ENCODE peak calls at places on chromosomes 11 and 22, in four cellular contexts. X is fibroblast of the aortic adventitia, C is Calu3, T is nephron progenitor cell. V is an unnamed sample.

GRCh38 chr11:33802414-33802950 is 28.2 kb upstream of the FBXO3 start:
- DNase-seq in X (peak; percentile 88), C (peak; percentile 47), T (peak; percentile 71), V (peak; percentile 63)

GRCh38 chr11:110883266-110883665 is 171.0 kb upstream of the ARHGAP20 start:
- DNase-seq in X (peak; percentile 89), C (no peak), T (no peak), V (no peak)

GRCh38 chr11:115925568-115925904 is 421.3 kb upstream of the CADM1 start:
- DNase-seq in X (no peak), C (no peak), T (no peak), V (no peak)

GRCh38 chr11:118145285-118146227 is 7.1 kb downstream of the SCN4B start:
- DNase-seq in X (peak; percentile 60), C (peak; percentile 91), T (peak; percentile 93), V (peak; percentile 32)

GRCh38 chr22:28029962-28030361 is 110.9 kb upstream of the PITPNB start:
- DNase-seq in X (no peak), C (no peak), T (no peak), V (no peak)

GRCh38 chr22:29313126-29314071 is 2.1 kb downstream of the RASL10A start:
- DNase-seq in X (peak; percentile 39), C (no peak), T (no peak), V (no peak)

GRCh38 chr11:128448487-128448886 is 138.9 kb downstream of the ETS1 start:
- DNase-seq in X (peak; percentile 27), C (peak; percentile 84), T (no peak), V (no peak)

GRCh38 chr22:45629469-45630089 is 42.1 kb upstream of the ATXN10 start:
- DNase-seq in X (no peak), C (no peak), T (peak; percentile 30), V (no peak)

GRCh38 chr11:69328231-69328630 is 34.3 kb downstream of the MYEOV start:
- DNase-seq in X (no peak), C (no peak), T (no peak), V (no peak)

GRCh38 chr11:128524172-128524571 is 63.2 kb downstream of the ETS1 start:
- DNase-seq in X (no peak), C (no peak), T (no peak), V (no peak)

GRCh38 chr11:19659529-19659928 is 53.1 kb upstream of the NAV2 start:
- DNase-seq in X (no peak), C (no peak), T (no peak), V (no peak)

GRCh38 chr11:71447791-71448256 is 369 bp downstream of the DHCR7 start:
- DNase-seq in X (no peak), C (peak; percentile 46), T (peak; percentile 81), V (no peak)

GRCh38 chr11:304915-305833 is 2.4 kb upstream of the IFITM2 start:
- DNase-seq in X (peak; percentile 90), C (peak; percentile 59), T (peak; percentile 54), V (no peak)

GRCh38 chr11:81005595-81005994 is 1564.8 kb upstream of the TENM4 start:
- DNase-seq in X (peak; percentile 84), C (no peak), T (no peak), V (no peak)

GRCh38 chr22:25449781-25450317 is 114.6 kb upstream of the GRK3 start:
- DNase-seq in X (peak; percentile 16), C (no peak), T (no peak), V (no peak)

GRCh38 chr11:27933992-27934829 is 173.7 kb downstream of the KIF18A start:
- DNase-seq in X (peak; percentile 43), C (peak; percentile 4), T (peak; percentile 4), V (peak; percentile 98)

GRCh38 chr22:36911887-36912661 is 1.4 kb upstream of the CSF2RB start:
- DNase-seq in X (peak; percentile 31), C (no peak), T (no peak), V (no peak)

GRCh38 chr11:120034881-120035620 is 102.9 kb downstream of the TRIM29 start:
- DNase-seq in X (no peak), C (no peak), T (no peak), V (no peak)

GRCh38 chr11:122933434-122933833 is 48.2 kb downstream of the BSX start:
- DNase-seq in X (no peak), C (no peak), T (no peak), V (no peak)

GRCh38 chr11:122343247-122343646 is 227.2 kb upstream of the BLID start:
- DNase-seq in X (peak; percentile 88), C (no peak), T (no peak), V (no peak)

GRCh38 chr11:124977006-124977405 is 23.0 kb downstream of the CCDC15 start:
- DNase-seq in X (peak; percentile 13), C (no peak), T (no peak), V (no peak)

GRCh38 chr22:50473855-50474671 is 772 bp downstream of the SBF1 start:
- DNase-seq in X (peak; percentile 50), C (peak; percentile 44), T (peak; percentile 57), V (no peak)

GRCh38 chr11:108137212-108137611 is 15.8 kb downstream of the ACAT1 start:
- DNase-seq in X (no peak), C (no peak), T (no peak), V (no peak)

GRCh38 chr11:9838961-9839360 is 175.1 kb downstream of the SWAP70 start:
- DNase-seq in X (no peak), C (no peak), T (no peak), V (no peak)

GRCh38 chr11:68684385-68685356 is at the start of gene GAL:
- DNase-seq in X (no peak), C (peak; percentile 30), T (peak; percentile 61), V (no peak)

GRCh38 chr22:30865656-30866055 is 102.9 kb downstream of the MORC2 start:
- DNase-seq in X (no peak), C (no peak), T (no peak), V (no peak)

GRCh38 chr11:119172513-119172912 is 4.0 kb downstream of the NLRX1 start:
- DNase-seq in X (no peak), C (no peak), T (no peak), V (no peak)

GRCh38 chr11:45473491-45473890 is 187.3 kb upstream of the SYT13 start:
- DNase-seq in X (no peak), C (no peak), T (no peak), V (no peak)

GRCh38 chr11:115251126-115251525 is 253.1 kb downstream of the CADM1 start:
- DNase-seq in X (no peak), C (no peak), T (no peak), V (no peak)

GRCh38 chr11:65776196-65776595 is 4.6 kb downstream of the AP5B1 start:
- DNase-seq in X (no peak), C (no peak), T (no peak), V (no peak)

GRCh38 chr22:49718396-49718795 is 109.3 kb downstream of the BRD1 start:
- DNase-seq in X (no peak), C (no peak), T (no peak), V (no peak)

GRCh38 chr11:75867778-75868374 is 52.9 kb downstream of the UVRAG start:
- DNase-seq in X (peak; percentile 77), C (peak; percentile 48), T (peak; percentile 47), V (peak; percentile 20)

DNA sequence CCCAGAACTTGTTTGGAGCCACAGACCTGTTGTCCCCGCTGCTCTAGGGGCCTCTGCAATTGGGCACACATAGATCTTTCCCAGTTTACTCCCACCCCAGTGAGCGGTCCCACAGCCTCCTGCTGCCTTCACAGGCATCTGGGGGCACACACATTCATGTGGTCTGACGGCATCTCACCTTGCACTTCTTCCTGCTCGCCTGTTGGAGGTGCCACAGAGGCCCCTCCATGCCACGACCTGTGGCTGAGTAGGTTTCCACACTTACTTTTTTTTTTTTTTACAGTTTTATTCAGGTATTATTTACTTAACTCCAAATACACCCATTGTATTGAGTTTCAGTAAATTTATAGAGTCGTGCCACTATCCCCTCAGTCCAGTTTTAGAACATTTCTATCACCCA is 68.9 kb upstream of the SEPTIN5 start:
- DNase-seq in X (no peak), C (no peak), T (no peak), V (no peak)
- TF ChIP-seq CTCF in X (no peak), C (no peak), T (no peak), V (no peak)

GRCh38 chr11:88680806-88681205 is 343.3 kb upstream of the CTSC start:
- DNase-seq in X (peak; percentile 5), C (no peak), T (no peak), V (no peak)
- TF ChIP-seq CTCF in X (no peak), C (no peak), T (no peak), V (no peak)

DNA sequence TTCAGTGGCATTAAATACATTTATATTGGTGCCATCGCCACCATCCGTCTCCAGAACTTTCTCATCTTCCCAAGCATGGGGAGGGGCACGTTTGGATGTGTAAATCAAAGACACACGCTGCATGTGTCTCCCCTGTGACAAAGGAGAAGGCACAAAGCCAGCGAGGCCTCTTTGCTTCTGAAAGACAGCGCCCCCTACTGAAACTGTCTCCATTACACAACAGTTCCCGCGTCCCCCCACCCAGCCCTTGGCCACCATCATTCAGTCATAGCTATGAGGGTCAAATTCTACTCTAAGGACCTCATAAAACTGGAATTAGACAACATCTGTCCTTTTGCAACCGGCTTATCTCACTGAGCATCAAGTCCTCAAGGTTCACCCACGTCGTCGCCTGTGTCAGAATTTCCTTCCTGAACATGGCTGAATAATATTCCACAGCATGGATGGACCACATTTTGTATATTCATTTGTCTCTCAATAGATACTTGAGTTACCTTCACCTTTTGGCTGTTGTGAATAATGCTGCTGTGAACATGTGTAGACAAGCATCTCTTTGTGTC is 64.8 kb downstream of the IGF2 start:
- DNase-seq in X (no peak), C (no peak), T (no peak), V (no peak)
- TF ChIP-seq CTCF in X (no peak), C (peak; percentile 20), T (no peak), V (peak; percentile 45)

GRCh38 chr11:109421981-109422590 is at the start of gene C11orf87:
- DNase-seq in X (peak; percentile 8), C (no peak), T (peak; percentile 67), V (no peak)
- TF ChIP-seq CTCF in X (no peak), C (no peak), T (no peak), V (no peak)

DNA sequence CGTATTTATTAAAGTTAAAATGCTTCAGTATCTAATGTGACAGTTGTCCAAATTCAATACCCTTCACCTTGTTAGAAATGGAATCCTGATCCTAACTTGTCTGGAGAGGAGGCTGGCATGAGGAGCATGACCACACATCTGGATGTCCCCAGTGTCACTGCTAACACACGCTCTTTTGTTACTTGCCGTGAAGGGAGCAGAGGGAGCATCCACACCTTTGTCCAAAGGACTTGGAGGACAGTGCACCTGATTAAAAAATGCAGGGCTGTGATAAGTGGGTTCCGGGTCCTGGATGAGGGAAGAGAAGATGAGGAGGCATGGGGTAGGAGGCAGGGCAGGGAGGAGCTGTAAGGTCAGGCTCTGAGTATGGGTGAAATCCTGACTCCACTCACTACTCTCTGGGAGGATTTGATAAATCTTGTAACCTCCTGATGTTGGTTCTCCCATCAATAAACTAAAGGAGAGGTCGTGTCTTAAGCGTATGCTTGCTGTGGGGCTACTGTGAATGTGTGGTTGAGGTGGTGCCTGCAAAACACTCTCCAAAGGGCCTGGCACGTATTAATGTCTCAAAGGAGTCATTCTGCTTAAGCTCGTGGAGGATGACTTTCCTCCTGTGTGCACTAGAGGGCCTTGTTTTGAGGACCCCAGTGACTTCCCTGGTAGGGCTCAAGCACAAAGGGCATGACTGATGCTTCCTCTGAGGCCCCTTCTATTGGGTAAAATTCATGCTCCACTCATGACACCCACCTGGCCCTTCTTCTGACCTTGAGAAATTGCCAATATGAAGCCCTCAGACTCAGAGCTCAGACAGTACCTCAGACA is 16.8 kb upstream of the IGLL5 start:
- DNase-seq in X (no peak), C (no peak), T (no peak), V (no peak)
- TF ChIP-seq CTCF in X (no peak), C (no peak), T (no peak), V (peak; percentile 20)

GRCh38 chr11:121104223-121104831 is 3.3 kb downstream of the TECTA start:
- DNase-seq in X (no peak), C (no peak), T (no peak), V (no peak)
- TF ChIP-seq CTCF in X (peak; percentile 15), C (no peak), T (no peak), V (peak; percentile 20)

GRCh38 chr22:40396882-40397281 is 26.5 kb downstream of the SGSM3 start:
- DNase-seq in X (peak; percentile 58), C (peak; percentile 88), T (peak; percentile 22), V (peak; percentile 36)
- TF ChIP-seq CTCF in X (no peak), C (no peak), T (no peak), V (no peak)